ENCODE peak calls at places on chromosome 4, in six cellular contexts. C is OCI-LY7, J is cardiac fibroblast, K is AG09319, B is kidney, A is BE2C. H is an unnamed sample.

GRCh38 chr4:13917010-13917409 is 289.5 kb upstream of the BOD1L1 start:
- DNase-seq in C (no peak), A (no peak), K (no peak), B (no peak), J (peak; percentile 59), H (no peak)

GRCh38 chr4:16721618-16722291 is 176.7 kb downstream of the LDB2 start:
- DNase-seq in A (no peak), K (peak; percentile 46), B (no peak), J (peak; percentile 89), C (no peak), H (no peak)

GRCh38 chr4:30904161-30904560 is 184.0 kb downstream of the PCDH7 start:
- DNase-seq in K (no peak), J (no peak), A (no peak), C (no peak), B (no peak), H (no peak)

GRCh38 chr4:42655248-42655647 is 1.7 kb downstream of the ATP8A1 start:
- DNase-seq in K (no peak), J (no peak), A (no peak), B (no peak), C (no peak), H (peak; percentile 19)

GRCh38 chr4:86132459-86132858 is 227.4 kb downstream of the MAPK10 start:
- DNase-seq in J (no peak), C (no peak), K (no peak), A (no peak), B (no peak), H (no peak)

GRCh38 chr4:113678651-113679050 is 82.9 kb downstream of the CAMK2D start:
- DNase-seq in B (no peak), A (no peak), J (peak; percentile 38), C (no peak), K (no peak), H (no peak)

GRCh38 chr4:38529189-38530115 is 134.5 kb upstream of the KLF3 start:
- DNase-seq in J (no peak), K (no peak), A (no peak), C (peak; percentile 61), B (peak; percentile 93), H (peak; percentile 54)

GRCh38 chr4:73734405-73735070 is 5.8 kb upstream of the CXCL8 start:
- DNase-seq in A (no peak), C (no peak), K (no peak), J (peak; percentile 48), B (no peak), H (no peak)

GRCh38 chr4:65968873-65969272 is 298.6 kb upstream of the EPHA5 start:
- DNase-seq in K (no peak), A (no peak), B (no peak), C (no peak), J (peak; percentile 71), H (no peak)

GRCh38 chr4:24497221-24497620 is 87.1 kb downstream of the DHX15 start:
- DNase-seq in C (no peak), J (no peak), K (no peak), A (no peak), B (no peak), H (no peak)

GRCh38 chr4:2009651-2010233 is 968 bp upstream of the NELFA start:
- DNase-seq in K (no peak), J (peak; percentile 65), C (peak; percentile 51), A (peak; percentile 84), B (peak; percentile 83), H (peak; percentile 72)

GRCh38 chr4:115365185-115365584 is 251.8 kb upstream of the NDST4 start:
- DNase-seq in A (no peak), C (no peak), K (no peak), J (no peak), B (peak; percentile 61), H (no peak)

GRCh38 chr4:116639070-116639577 is 446.3 kb downstream of the TRAM1L1 start:
- DNase-seq in B (no peak), C (no peak), K (no peak), A (peak; percentile 27), J (no peak), H (no peak)

GRCh38 chr4:177107288-177107901 is 202.3 kb upstream of the NEIL3 start:
- DNase-seq in K (no peak), B (no peak), C (no peak), A (no peak), J (no peak), H (no peak)

GRCh38 chr4:177109769-177110168 is 199.9 kb upstream of the NEIL3 start:
- DNase-seq in J (no peak), B (no peak), A (no peak), K (no peak), C (no peak), H (no peak)

GRCh38 chr4:177105526-177105925 is 204.1 kb upstream of the NEIL3 start:
- DNase-seq in K (no peak), A (no peak), C (no peak), J (no peak), B (no peak), H (no peak)

GRCh38 chr4:177108708-177109107 is 201.0 kb upstream of the NEIL3 start:
- DNase-seq in B (no peak), J (peak; percentile 67), A (no peak), C (no peak), K (no peak), H (no peak)
- TF ChIP-seq CTCF in B (peak; percentile 10), J (peak; percentile 62), A (peak; percentile 39), C (peak; percentile 26), K (peak; percentile 63), H (no peak)

GRCh38 chr4:119087656-119088055 is 48.0 kb upstream of the MYOZ2 start:
- DNase-seq in A (peak; percentile 89), C (no peak), J (no peak), B (no peak), K (no peak), H (no peak)

GRCh38 chr4:119084503-119084902 is 51.1 kb upstream of the MYOZ2 start:
- DNase-seq in C (peak; percentile 24), K (no peak), B (no peak), J (no peak), A (no peak), H (no peak)

GRCh38 chr4:119081943-119082342 is 53.7 kb upstream of the MYOZ2 start:
- DNase-seq in A (no peak), C (no peak), B (peak; percentile 74), J (no peak), K (no peak), H (no peak)

GRCh38 chr4:119082661-119083060 is 53.0 kb upstream of the MYOZ2 start:
- DNase-seq in C (no peak), B (no peak), K (no peak), J (no peak), A (no peak), H (no peak)

DNA sequence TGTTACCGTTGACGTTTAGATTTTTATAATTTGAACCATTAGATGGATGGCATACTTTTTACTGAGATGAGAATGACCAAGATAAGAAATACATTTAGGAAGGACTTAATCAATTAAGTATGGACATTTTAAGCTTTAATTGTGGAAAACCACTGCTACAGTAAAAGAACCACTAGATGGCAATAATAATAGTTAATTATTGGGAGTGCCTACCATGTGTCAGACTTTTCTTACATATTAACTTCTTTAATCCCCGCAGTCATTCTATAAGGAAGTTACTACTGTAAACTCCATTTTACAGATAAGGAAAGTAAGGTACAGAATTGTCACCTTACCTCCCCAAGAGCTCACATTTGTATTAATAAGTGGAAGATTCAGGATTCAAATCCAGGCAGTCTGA is 48.5 kb upstream of the MYOZ2 start:
- DNase-seq in J (peak; percentile 39), C (no peak), A (no peak), B (no peak), K (no peak), H (no peak)
- TF ChIP-seq CTCF in J (peak; percentile 32), C (peak; percentile 60), A (peak; percentile 22), B (peak; percentile 16), K (peak; percentile 34), H (no peak)

GRCh38 chr4:20393486-20394100 is 141.9 kb downstream of the SLIT2 start:
- DNase-seq in B (no peak), K (no peak), J (no peak), A (no peak), C (no peak), H (no peak)

GRCh38 chr4:20395160-20395773 is 143.6 kb downstream of the SLIT2 start:
- DNase-seq in K (no peak), B (no peak), A (peak; percentile 61), J (peak; percentile 58), C (peak; percentile 41), H (peak; percentile 5)

GRCh38 chr4:20391912-20392311 is 140.2 kb downstream of the SLIT2 start:
- DNase-seq in B (no peak), C (no peak), K (no peak), J (no peak), A (no peak), H (no peak)

GRCh38 chr4:20391224-20391623 is 139.5 kb downstream of the SLIT2 start:
- DNase-seq in B (no peak), C (no peak), A (no peak), J (peak; percentile 33), K (peak; percentile 46), H (no peak)

GRCh38 chr4:20394471-20394870 is 142.8 kb downstream of the SLIT2 start:
- DNase-seq in J (no peak), K (no peak), C (no peak), B (no peak), A (no peak), H (no peak)
- TF ChIP-seq CTCF in J (no peak), K (no peak), C (no peak), B (no peak), A (no peak), H (no peak)

GRCh38 chr4:138103597-138104461 is 138.3 kb downstream of the SLC7A11 start:
- DNase-seq in K (no peak), B (no peak), J (no peak), A (no peak), C (no peak), H (no peak)
- TF ChIP-seq CTCF in K (no peak), B (no peak), J (no peak), A (no peak), C (no peak), H (no peak)

GRCh38 chr4:77174426-77174825 is 17.4 kb downstream of the CCNG2 start:
- DNase-seq in C (peak; percentile 8), B (no peak), J (no peak), A (no peak), K (no peak), H (no peak)
- TF ChIP-seq CTCF in C (no peak), B (no peak), J (no peak), A (no peak), K (no peak), H (no peak)

GRCh38 chr4:165343353-165344191 is 16.1 kb downstream of the MSMO1 start:
- DNase-seq in K (no peak), C (peak; percentile 42), B (no peak), A (no peak), J (no peak), H (no peak)
- TF ChIP-seq CTCF in K (no peak), C (peak; percentile 78), B (peak; percentile 34), A (peak; percentile 39), J (no peak), H (no peak)

DNA sequence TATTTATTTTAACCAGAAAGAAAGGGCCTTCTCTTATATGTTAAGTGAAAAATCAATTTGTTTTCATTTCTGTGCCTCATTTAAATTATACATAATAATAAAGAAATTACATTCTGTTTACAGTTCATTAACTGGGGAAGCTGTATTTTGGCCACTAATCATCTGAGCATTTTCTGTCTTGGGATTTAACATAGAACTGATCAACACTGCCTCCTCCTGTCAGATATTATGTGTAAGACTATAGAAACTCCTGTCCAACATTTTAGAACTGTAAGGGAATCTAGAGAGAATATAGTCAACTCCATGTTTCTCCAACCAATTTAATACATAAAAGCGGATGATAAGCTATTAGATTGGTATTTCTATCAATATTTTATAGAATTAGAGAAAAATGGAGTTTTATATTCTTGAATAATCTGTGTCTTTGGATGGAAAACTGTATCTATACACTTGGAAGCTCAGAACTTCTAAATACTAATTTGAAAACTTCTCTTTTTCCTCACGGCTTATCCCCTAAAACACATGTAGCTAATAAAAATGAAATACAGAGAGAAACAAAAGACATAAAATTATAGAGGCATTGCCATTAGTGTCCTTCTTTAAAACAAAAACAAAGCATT is 33.0 kb downstream of the ENPEP start:
- DNase-seq in A (no peak), J (peak; percentile 62), B (no peak), K (no peak), C (no peak), H (peak; percentile 13)
- TF ChIP-seq CTCF in A (peak; percentile 37), J (peak; percentile 49), B (peak; percentile 19), K (peak; percentile 44), C (peak; percentile 56), H (no peak)

H was measured in GM20000.